ENCODE peak calls at places on chromosome 5, in five cellular contexts. Y is cardiac muscle cell, A is hepatocyte, I is bronchial epithelial cell, W is epithelial cell of esophagus. O is an unnamed sample.

GRCh38 chr5:177471610-177472356 is 1.7 kb downstream of the DBN1 start:
- DNase-seq in W (no peak), I (no peak), Y (peak), A (no peak), O (peak)

GRCh38 chr5:1322955-1323802 is 21.7 kb downstream of the CLPTM1L start:
- DNase-seq in I (no peak), Y (no peak), A (no peak), W (no peak), O (no peak)

GRCh38 chr5:155839251-155840037 is 487.5 kb upstream of the SGCD start:
- DNase-seq in Y (no peak), A (peak), W (no peak), I (no peak), O (no peak)

GRCh38 chr5:78758169-78758839 is 109.7 kb upstream of the LHFPL2 start:
- DNase-seq in Y (no peak), W (no peak), I (no peak), A (no peak), O (no peak)

GRCh38 chr5:95861221-95861857 is 38.8 kb upstream of the GLRX start:
- DNase-seq in W (peak), A (peak), I (peak), Y (peak), O (peak)

GRCh38 chr5:43469671-43470396 is 13.8 kb downstream of the TMEM267 start:
- DNase-seq in I (no peak), Y (no peak), W (peak), A (no peak), O (no peak)

GRCh38 chr5:140258016-140258415 is 44.9 kb downstream of the PFDN1 start:
- DNase-seq in Y (no peak), A (no peak), W (no peak), I (no peak), O (no peak)

GRCh38 chr5:111530298-111530740 is 18.0 kb upstream of the STARD4 start:
- DNase-seq in Y (peak), W (peak), A (peak), I (peak), O (peak)

GRCh38 chr5:77486344-77486962 is 5.7 kb downstream of the WDR41 start:
- DNase-seq in W (peak), A (no peak), I (peak), Y (no peak), O (no peak)

GRCh38 chr5:79518718-79519117 is 4.8 kb upstream of the HOMER1 start:
- DNase-seq in I (no peak), W (no peak), A (peak), Y (no peak), O (no peak)

GRCh38 chr5:95872333-95873268 is 50.1 kb upstream of the GLRX start:
- DNase-seq in I (no peak), Y (no peak), A (no peak), W (no peak), O (no peak)

GRCh38 chr5:171495122-171495700 is 75.8 kb downstream of the FGF18 start:
- DNase-seq in W (no peak), I (no peak), A (no peak), Y (no peak), O (peak)

GRCh38 chr5:53335115-53335514 is 145.3 kb upstream of the FST start:
- DNase-seq in W (peak), Y (no peak), I (peak), A (peak), O (peak)

GRCh38 chr5:30524428-30524827 is 669.1 kb upstream of the CDH6 start:
- DNase-seq in I (no peak), Y (no peak), W (no peak), A (no peak), O (no peak)

GRCh38 chr5:133818031-133818431 is 150.4 kb downstream of the C5orf15 start:
- DNase-seq in W (peak), A (peak), Y (peak), I (peak), O (peak)

GRCh38 chr5:77379558-77380061 is 112.5 kb downstream of the WDR41 start:
- DNase-seq in I (no peak), Y (no peak), W (peak), A (no peak), O (no peak)

GRCh38 chr5:75055727-75056144 is 3.4 kb upstream of the GCNT4 start:
- DNase-seq in W (no peak), Y (peak), A (no peak), I (no peak), O (peak)
- H3K4me3 ChIP-seq in W (no peak), Y (no peak), A (no peak), I (no peak), O (no peak)

DNA sequence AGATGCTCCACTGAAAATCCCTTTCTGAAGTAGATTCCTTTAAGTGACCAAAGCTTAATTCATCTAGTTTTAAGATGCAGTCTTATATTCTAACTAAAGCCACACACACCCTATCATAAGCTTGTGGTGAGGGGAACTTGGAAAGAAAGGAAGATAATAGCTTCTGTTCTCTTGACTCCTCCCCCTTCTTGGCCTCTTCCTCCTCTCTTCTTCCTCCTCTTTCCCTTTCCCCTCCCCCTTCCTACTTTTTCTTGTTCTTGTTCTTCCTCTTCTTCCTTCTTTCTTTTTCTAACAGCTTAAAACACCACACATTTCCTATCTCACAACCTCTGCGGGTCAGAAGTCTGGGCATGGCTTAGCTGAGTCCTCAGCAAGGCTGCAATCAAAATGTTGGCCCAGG is 23.5 kb downstream of the IL7R start:
- DNase-seq in W (no peak), I (no peak), A (no peak), Y (no peak), O (no peak)
- TF ChIP-seq CTCF in W (no peak), I (no peak), A (no peak), Y (no peak), O (no peak)

DNA sequence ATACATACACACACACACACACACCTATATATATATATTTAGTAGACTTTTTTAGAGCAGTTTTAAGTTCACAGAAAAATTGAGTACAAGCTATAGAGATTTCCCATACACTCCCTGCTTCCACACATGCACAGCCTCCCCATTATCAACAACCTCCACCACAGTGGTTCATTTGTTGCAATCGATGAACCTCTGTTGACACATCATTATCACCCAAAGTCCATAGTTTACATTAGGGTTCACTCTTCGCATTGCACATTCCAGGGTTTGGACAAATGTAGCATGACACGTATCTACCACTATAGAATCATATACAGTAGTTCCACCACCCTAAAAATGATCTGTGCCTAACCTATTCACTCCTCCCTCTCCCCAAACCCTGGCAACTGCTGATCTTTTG is 111.0 kb downstream of the PPP2R2B start:
- DNase-seq in Y (no peak), A (no peak), I (no peak), W (no peak), O (no peak)
- H3K4me3 ChIP-seq in Y (no peak), A (no peak), I (no peak), W (no peak), O (no peak)

DNA sequence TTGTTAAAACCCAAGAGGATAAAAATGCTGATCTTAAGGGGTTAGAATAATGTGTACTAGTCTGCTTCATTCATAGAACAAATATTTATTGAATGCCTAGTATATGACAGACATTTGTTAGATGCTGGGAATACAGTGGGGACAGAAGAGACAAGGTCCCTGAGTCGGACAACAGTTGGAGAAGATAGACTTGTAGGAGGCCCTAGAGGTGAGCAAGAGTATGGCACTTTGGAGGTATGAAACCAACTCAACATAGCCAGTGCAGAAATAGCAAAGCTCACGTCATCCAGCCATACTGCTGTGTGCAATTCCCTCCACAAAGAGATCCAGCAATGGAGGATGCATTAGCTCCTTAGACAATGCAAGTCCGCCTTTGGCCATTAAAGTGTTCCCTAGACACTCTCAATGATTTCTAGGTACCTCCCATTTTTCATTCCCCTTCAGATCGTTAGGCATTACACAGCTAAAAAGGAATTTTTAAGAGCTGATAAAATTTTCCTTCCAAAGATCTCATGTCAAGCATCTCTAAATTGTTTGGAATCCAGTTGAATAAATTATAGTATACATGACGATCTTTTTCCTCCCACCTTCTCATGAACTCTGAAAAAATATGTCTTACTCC is 1949.6 kb upstream of the WWC1 start:
- DNase-seq in W (no peak), Y (no peak), A (no peak), I (no peak), O (no peak)
- TF ChIP-seq CTCF in W (peak), Y (peak), A (no peak), I (no peak), O (peak)

O was measured in fibroblast of pulmonary artery.